ENCODE peak calls at places on chromosomes 16 and 17, in nine cellular contexts. L is lower lobe of right lung, Y is B cell, T is neural crest cell, W is ovary, Q is uterus, N is HFFc6, G is astrocyte of the cerebellum, O is A549. R is an unnamed sample.
A peak's percentile ranks its signal among the peaks of the same experiment; 100 is the strongest.

GRCh38 chr17:64232466-64233262 is 30.4 kb downstream of the TEX2 start:
- DNase-seq in O (no peak), W (no peak), L (no peak), T (no peak), N (no peak), Q (no peak), G (no peak), Y (no peak), R (no peak)

GRCh38 chr16:4544483-4544882 is 5.9 kb upstream of the CDIP1 start:
- DNase-seq in W (no peak), N (no peak), Y (no peak), O (no peak), Q (no peak), T (no peak), G (no peak), L (no peak), R (no peak)

GRCh38 chr17:49952912-49953497 is 16.0 kb upstream of the DLX4 start:
- DNase-seq in O (no peak), N (no peak), T (no peak), Y (no peak), Q (no peak), L (no peak), G (no peak), W (peak; percentile 79), R (no peak)

GRCh38 chr16:22191966-22192260 is 14.2 kb upstream of the EEF2K start:
- DNase-seq in Y (no peak), L (no peak), W (peak; percentile 47), N (no peak), T (no peak), G (no peak), O (peak; percentile 35), Q (no peak), R (no peak)

GRCh38 chr17:81553616-81554181 is 1.5 kb upstream of the FAAP100 start:
- DNase-seq in L (no peak), G (peak; percentile 88), N (peak; percentile 96), Y (no peak), Q (peak; percentile 67), W (peak; percentile 69), O (peak; percentile 85), T (no peak), R (peak; percentile 87)

GRCh38 chr17:2064980-2065785 is 10.3 kb downstream of the HIC1 start:
- DNase-seq in Y (no peak), Q (peak; percentile 64), T (no peak), N (peak; percentile 72), L (no peak), G (no peak), W (peak; percentile 54), O (no peak), R (no peak)

GRCh38 chr17:18381158-18381952 is 3.8 kb downstream of the EVPLL start:
- DNase-seq in T (no peak), Y (no peak), O (no peak), L (no peak), G (no peak), Q (no peak), W (no peak), N (no peak), R (no peak)

GRCh38 chr17:62870581-62870964 is 62.5 kb upstream of the MARCHF10 start:
- DNase-seq in T (no peak), W (no peak), L (no peak), Y (no peak), O (no peak), G (no peak), N (no peak), Q (no peak), R (no peak)

GRCh38 chr17:27565874-27566672 is 64.9 kb upstream of the LGALS9 start:
- DNase-seq in O (no peak), W (no peak), Y (no peak), G (no peak), N (no peak), Q (no peak), T (no peak), L (peak; percentile 24), R (no peak)

GRCh38 chr16:57770361-57770760 is 31.9 kb downstream of the KIFC3 start:
- DNase-seq in O (no peak), G (no peak), Q (no peak), T (no peak), N (no peak), W (no peak), L (no peak), Y (no peak), R (no peak)

GRCh38 chr16:46812781-46813555 is 18.0 kb downstream of the C16orf87 start:
- DNase-seq in O (no peak), G (no peak), Q (no peak), N (no peak), T (no peak), W (no peak), L (no peak), Y (no peak), R (no peak)

GRCh38 chr17:80219777-80220708 is at the start of the genes SGSH and SLC26A11:
- DNase-seq in O (peak; percentile 99), L (peak; percentile 89), W (peak; percentile 86), T (peak; percentile 82), Q (peak; percentile 78), G (peak; percentile 11), N (peak; percentile 59), Y (peak; percentile 89), R (peak; percentile 93)

GRCh38 chr16:4313563-4314531 is 2.0 kb upstream of the GLIS2 start:
- DNase-seq in G (no peak), Y (no peak), O (peak; percentile 97), W (peak; percentile 57), N (no peak), Q (no peak), L (peak; percentile 77), T (peak; percentile 60), R (peak; percentile 84)

GRCh38 chr16:77558786-77559185 is 124.0 kb upstream of the ADAMTS18 start:
- DNase-seq in G (no peak), O (no peak), Q (no peak), N (no peak), Y (no peak), T (no peak), L (no peak), W (no peak), R (no peak)

GRCh38 chr17:80267391-80267790 is 6.7 kb downstream of the RNF213 start:
- DNase-seq in G (no peak), O (no peak), T (no peak), L (no peak), N (no peak), W (no peak), Q (no peak), Y (no peak), R (no peak)

GRCh38 chr17:45335721-45336120 is 18.9 kb upstream of the MAP3K14 start:
- DNase-seq in Q (peak; percentile 1), T (no peak), W (no peak), G (no peak), N (no peak), Y (no peak), L (peak; percentile 5), O (no peak), R (no peak)

DNA sequence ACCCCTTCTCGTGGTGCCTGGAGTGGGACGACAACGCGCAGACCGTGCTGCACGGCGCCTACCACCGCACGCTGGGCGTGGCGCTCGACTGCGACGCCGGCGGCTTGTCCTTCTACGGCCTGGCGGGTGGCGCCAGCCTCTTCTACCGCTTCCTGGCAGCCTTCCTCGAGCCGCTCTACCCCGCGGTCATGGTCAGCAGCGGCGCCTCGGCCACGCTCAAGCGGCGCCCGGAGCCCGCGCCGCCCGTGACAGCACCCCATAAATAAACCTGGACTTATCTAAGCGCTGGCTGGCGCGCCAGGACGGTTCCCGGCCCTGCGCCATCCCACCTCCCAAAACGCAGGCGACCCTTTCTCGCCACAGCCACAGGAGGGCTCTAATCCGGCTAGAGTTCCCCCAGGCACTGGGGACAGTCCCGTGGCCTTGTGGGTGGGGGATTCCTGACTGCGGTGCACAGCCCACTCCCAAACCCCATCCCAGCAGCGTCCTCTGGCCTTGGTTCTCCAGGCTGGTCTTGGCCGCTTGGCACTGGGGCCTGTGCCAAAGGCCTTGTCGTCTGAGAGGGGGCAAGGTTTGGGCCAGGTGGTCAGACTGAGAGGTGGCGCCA is 10.2 kb upstream of the SLC16A5 start:
- DNase-seq in G (no peak), O (no peak), L (peak; percentile 88), T (no peak), N (no peak), Q (peak; percentile 61), W (peak; percentile 71), Y (peak; percentile 82), R (no peak)
- TF ChIP-seq CTCF in G (no peak), O (no peak), L (peak; percentile 38), T (no peak), N (peak; percentile 9), Q (no peak), W (peak; percentile 7), Y (no peak), R (no peak)

DNA sequence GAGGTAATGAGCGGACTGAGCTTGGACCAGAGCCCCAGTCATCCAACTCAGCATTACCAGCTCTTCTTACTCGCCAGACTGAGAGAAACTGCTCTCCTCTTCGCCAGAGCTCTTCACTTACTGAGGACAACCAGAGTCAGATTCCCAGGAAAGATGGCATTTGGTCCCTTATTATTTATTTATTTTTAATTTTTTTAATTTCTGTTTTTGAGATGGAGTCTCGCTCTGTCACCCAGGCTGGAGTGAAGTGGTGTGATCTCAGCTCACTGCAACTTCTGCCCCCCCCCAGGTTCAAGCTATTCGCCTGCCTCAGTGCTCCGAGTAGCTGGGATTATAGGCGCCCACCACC is 23.3 kb downstream of the DEXI start:
- DNase-seq in T (no peak), Q (no peak), O (no peak), Y (no peak), G (no peak), L (no peak), N (no peak), W (no peak), R (no peak)
- TF ChIP-seq CTCF in T (peak; percentile 10), Q (no peak), O (no peak), Y (peak; percentile 35), G (no peak), L (no peak), N (no peak), W (no peak), R (no peak)

DNA sequence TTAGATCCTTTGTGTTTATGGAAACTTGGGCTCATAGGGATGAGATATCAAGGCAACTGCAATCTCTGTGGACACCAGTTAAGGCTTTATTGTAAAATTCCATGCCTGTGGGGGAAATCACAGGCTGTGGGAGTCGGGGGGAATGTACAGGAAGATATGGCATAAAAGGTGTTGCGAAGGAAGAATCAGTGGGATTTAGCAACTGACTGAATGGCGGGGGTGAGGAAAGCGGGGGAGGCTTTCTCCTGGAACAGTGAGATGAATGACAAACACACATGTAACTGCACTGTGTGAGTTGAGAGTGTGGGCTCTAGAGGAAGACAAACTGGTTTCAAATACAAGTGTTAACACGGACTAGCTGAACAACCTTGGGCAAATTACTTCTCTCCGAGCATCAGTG is 143.6 kb downstream of the PRKCB start:
- DNase-seq in Y (no peak), W (no peak), Q (no peak), G (no peak), N (no peak), L (no peak), T (no peak), O (no peak), R (no peak)
- TF ChIP-seq CTCF in Y (no peak), W (no peak), Q (no peak), G (no peak), N (no peak), L (no peak), T (no peak), O (no peak), R (no peak)

DNA sequence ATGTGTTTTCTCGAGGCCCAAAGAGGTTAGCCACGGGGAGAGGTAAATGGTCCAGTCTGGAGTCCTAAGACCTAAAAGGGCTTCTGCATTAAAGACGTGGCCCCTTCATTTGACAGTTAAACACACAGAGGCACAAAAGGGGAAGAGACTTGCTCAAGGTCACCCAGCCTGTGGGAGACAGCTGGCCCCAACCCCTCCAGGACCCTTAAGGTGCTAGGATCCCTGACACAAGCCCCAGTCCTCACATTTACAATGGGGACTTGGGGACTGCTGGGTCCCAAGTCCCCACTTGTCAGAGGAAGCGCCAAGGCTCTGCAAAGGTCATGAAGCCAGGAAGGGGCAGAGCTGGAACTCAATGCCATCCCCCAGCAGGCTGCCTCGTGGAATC is 1.7 kb downstream of the ABAT start:
- DNase-seq in O (no peak), N (no peak), W (no peak), T (no peak), Y (no peak), G (no peak), L (no peak), Q (no peak), R (no peak)
- TF ChIP-seq CTCF in O (no peak), N (no peak), W (no peak), T (no peak), Y (no peak), G (no peak), L (no peak), Q (no peak), R (no peak)

R was measured in osteocyte.